ENCODE peak calls at places on chromosomes 4 and X, in six cellular contexts. J, F, R, L, V and H are unnamed samples.

GRCh38 chr4:155618183-155618838 is 48.3 kb upstream of the GUCY1A1 start:
- DNase-seq in J (no peak), F (no peak), R (no peak), L (no peak), V (no peak), H (no peak)

GRCh38 chrX:10450229-10450958 is 170.0 kb downstream of the MID1 start:
- DNase-seq in J (no peak), F (no peak), R (no peak), L (no peak), V (no peak), H (no peak)

GRCh38 chr4:26020083-26020668 is 106.2 kb downstream of the SMIM20 start:
- DNase-seq in J (no peak), F (peak; percentile 2), R (no peak), L (no peak), V (no peak), H (no peak)

GRCh38 chrX:152642931-152643525 is 5.3 kb downstream of the GABRQ start:
- DNase-seq in J (no peak), F (no peak), R (no peak), L (no peak), V (no peak), H (no peak)

GRCh38 chr4:13159041-13159620 is 325.0 kb downstream of the RAB28 start:
- DNase-seq in J (no peak), F (no peak), R (no peak), L (no peak), V (no peak), H (no peak)

GRCh38 chr4:100170986-100171385 is 19.3 kb downstream of the DDIT4L start:
- DNase-seq in J (no peak), F (no peak), R (no peak), L (no peak), V (no peak), H (no peak)

GRCh38 chrX:104432321-104432720 is 133.7 kb upstream of the IL1RAPL2 start:
- DNase-seq in J (no peak), F (no peak), R (no peak), L (no peak), V (no peak), H (no peak)

GRCh38 chrX:2360731-2361130 is 140.0 kb downstream of the DHRSX start:
- DNase-seq in J (no peak), F (peak; percentile 62), R (no peak), L (peak; percentile 13), V (no peak), H (no peak)

GRCh38 chrX:10007604-10008003 is 40.4 kb downstream of the CLDN34 start:
- DNase-seq in J (no peak), F (no peak), R (no peak), L (no peak), V (no peak), H (no peak)

GRCh38 chr4:40270609-40271008 is 64.5 kb upstream of the CHRNA9 start:
- DNase-seq in J (no peak), F (no peak), R (no peak), L (no peak), V (no peak), H (no peak)

GRCh38 chr4:180150818-180151217 is 2092.4 kb upstream of the TENM3 start:
- DNase-seq in J (no peak), F (no peak), R (no peak), L (no peak), V (no peak), H (no peak)

GRCh38 chr4:73344106-73344505 is 60.0 kb upstream of the ALB start:
- DNase-seq in J (no peak), F (no peak), R (no peak), L (no peak), V (no peak), H (no peak)

GRCh38 chr4:33996075-33996718 is 2248.1 kb downstream of the ARAP2 start:
- DNase-seq in J (no peak), F (no peak), R (no peak), L (no peak), V (no peak), H (no peak)

GRCh38 chrX:47843363-47843762 is 6.7 kb downstream of the ZNF81 start:
- DNase-seq in J (no peak), F (no peak), R (no peak), L (no peak), V (no peak), H (no peak)

GRCh38 chrX:138765061-138765460 is 53.5 kb upstream of the FGF13 start:
- DNase-seq in J (no peak), F (no peak), R (no peak), L (no peak), V (no peak), H (no peak)

GRCh38 chr4:122636697-122637096 is 15.8 kb upstream of the IL21 start:
- DNase-seq in J (no peak), F (no peak), R (no peak), L (no peak), V (no peak), H (no peak)

GRCh38 chr4:140686799-140687198 is 69.4 kb downstream of the TBC1D9 start:
- DNase-seq in J (no peak), F (no peak), R (no peak), L (no peak), V (no peak), H (no peak)

GRCh38 chr4:153222790-153223417 is 18.7 kb downstream of the TRIM2 start:
- DNase-seq in J (peak; percentile 84), F (peak; percentile 12), R (peak; percentile 78), L (peak; percentile 43), V (no peak), H (peak; percentile 48)

GRCh38 chrX:77493677-77494553 is 46.7 kb downstream of the FGF16 start:
- DNase-seq in J (no peak), F (peak; percentile 75), R (no peak), L (no peak), V (no peak), H (no peak)

GRCh38 chr4:73329300-73329699 is 70.7 kb upstream of the ANKRD17 start:
- DNase-seq in J (no peak), F (no peak), R (no peak), L (no peak), V (no peak), H (no peak)

GRCh38 chrX:68654693-68655092 is 7.2 kb downstream of the STARD8 start:
- DNase-seq in J (no peak), F (no peak), R (no peak), L (no peak), V (no peak), H (no peak)

GRCh38 chrX:68648960-68649359 is 1.5 kb downstream of the STARD8 start:
- DNase-seq in J (no peak), F (no peak), R (no peak), L (no peak), V (no peak), H (no peak)

GRCh38 chrX:68650491-68650890 is 3.0 kb downstream of the STARD8 start:
- DNase-seq in J (no peak), F (no peak), R (no peak), L (no peak), V (no peak), H (no peak)

GRCh38 chrX:68647156-68647957 is at the start of gene STARD8:
- DNase-seq in J (no peak), F (peak; percentile 53), R (no peak), L (peak; percentile 33), V (no peak), H (peak; percentile 52)

DNA sequence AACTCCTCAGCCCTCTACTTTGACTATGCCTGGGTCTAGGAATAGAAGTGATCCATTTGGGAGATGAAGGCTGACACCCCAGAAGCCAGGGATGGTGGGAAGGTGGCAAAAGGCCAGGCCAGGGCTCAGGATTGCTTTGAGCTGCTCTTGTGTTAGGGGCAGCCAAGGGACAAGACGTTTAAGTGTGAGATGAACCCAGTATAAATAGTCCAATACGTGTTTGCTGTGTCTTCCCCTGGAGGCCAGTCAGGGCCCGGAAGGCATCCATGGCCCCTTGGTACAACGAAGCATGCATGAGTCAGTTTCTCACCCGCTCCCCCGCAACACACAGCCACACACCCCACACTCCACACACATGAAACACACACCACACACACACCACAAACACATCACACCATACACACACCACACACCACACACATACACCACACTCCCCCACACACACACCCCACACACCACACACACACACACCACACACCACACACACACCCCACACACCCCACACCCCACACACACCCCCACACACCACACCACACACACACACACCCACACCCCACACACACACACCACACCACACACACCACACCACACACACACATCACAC is 5.0 kb downstream of the STARD8 start:
- DNase-seq in J (no peak), F (peak; percentile 21), R (no peak), L (no peak), V (no peak), H (no peak)
- TF ChIP-seq POLR2A in J (no peak), F (no peak), R (no peak), L (no peak), V (no peak), H (no peak)

DNA sequence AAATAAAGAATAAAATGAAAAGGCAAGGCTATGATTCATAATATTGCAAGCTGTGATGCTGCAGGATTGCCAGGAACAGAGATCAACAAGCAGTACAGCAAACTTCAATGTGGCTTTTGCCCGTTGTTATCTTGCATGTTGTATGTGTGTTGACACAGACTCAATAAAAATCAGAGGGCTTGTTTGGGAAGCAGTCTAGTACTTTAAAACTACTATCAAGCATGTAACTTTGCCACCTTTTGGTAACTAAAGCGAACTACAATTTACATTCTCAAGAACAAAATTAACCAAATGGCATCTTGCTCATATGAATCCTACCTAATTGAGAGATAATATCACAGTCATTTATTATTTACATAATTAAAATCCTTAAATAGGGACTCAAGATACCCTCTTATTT is 79.8 kb upstream of the GPM6A start:
- DNase-seq in J (no peak), F (no peak), R (no peak), L (no peak), V (no peak), H (no peak)
- TF ChIP-seq CTCF in J (peak; percentile 13), F (no peak), R (no peak), L (peak; percentile 66), V (no peak), H (peak; percentile 8)

DNA sequence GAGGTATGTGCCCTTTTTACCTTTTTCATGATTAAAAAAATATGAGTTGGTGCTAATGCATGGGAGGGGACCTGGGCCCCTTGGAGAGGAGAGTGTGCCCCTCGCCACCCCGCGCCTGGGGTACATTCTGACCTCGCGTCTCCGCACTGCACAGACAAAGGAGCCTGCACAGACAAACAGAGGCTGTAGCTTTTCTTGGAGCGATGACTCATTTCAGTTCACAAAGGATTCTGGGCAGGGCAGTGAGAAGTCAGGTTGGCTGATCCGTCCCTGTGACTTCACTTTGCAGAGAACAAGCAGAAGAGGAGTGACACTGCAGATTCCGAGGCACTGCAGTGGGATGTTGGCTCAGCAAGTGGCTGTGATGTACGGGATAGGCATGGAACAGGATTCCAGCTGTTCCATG is 82.9 kb downstream of the STOX2 start:
- DNase-seq in J (no peak), F (peak; percentile 64), R (peak; percentile 90), L (peak; percentile 27), V (no peak), H (peak; percentile 54)
- TF ChIP-seq POLR2A in J (no peak), F (no peak), R (no peak), L (peak; percentile 3), V (peak; percentile 40), H (peak; percentile 16)

DNA sequence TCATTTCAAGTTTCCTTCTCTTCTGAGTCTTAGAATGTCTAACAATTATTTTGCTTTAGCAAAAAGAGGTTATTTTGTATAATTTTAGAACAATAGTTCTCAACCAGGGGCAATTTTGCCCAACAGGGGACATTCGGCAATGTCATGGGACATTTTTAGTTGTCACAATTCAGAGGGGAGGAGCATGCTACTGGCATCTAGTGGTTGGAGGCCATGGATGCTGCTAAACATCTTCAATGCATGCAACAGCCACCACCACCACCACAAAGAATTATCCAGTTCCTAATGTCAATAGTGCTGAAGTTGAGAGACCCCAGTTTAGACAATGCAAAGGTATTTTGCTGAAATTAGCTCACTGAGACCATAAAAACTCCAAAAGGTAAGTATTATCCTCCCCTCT is 122.5 kb downstream of the ARHGAP6 start:
- DNase-seq in J (no peak), F (peak; percentile 14), R (no peak), L (no peak), V (no peak), H (no peak)
- TF ChIP-seq CTCF in J (no peak), F (peak; percentile 48), R (no peak), L (no peak), V (no peak), H (no peak)